ENCODE peak calls at places on chromosomes 7 and 10, in seven cellular contexts. I, Z, K, R, H, O and D are unnamed samples.
A peak's percentile ranks its signal among the peaks of the same experiment; 100 is the strongest.

GRCh38 chr10:1610986-1611770 is 126.1 kb downstream of the ADARB2 start:
- DNase-seq in I (no peak), R (no peak), O (no peak), Z (no peak), H (no peak), K (no peak), D (no peak)

GRCh38 chr7:96596120-96596826 is 113.4 kb downstream of the SEM1 start:
- DNase-seq in R (no peak), Z (peak; percentile 50), K (no peak), H (no peak), O (peak; percentile 32), I (peak; percentile 13), D (peak; percentile 7)

GRCh38 chr10:30722956-30723355 is 93.4 kb upstream of the LYZL2 start:
- DNase-seq in H (no peak), K (no peak), R (no peak), I (no peak), O (no peak), Z (no peak), D (no peak)

GRCh38 chr10:11015371-11015934 is 2.2 kb upstream of the CELF2 start:
- DNase-seq in K (no peak), Z (no peak), I (no peak), O (no peak), H (no peak), R (no peak), D (no peak)

GRCh38 chr10:44335330-44336021 is 49.4 kb downstream of the CXCL12 start:
- DNase-seq in I (no peak), Z (no peak), O (no peak), K (no peak), H (no peak), R (no peak), D (no peak)

GRCh38 chr7:44176486-44176885 is 12.8 kb downstream of the GCK start:
- DNase-seq in Z (no peak), R (no peak), I (no peak), H (no peak), O (no peak), K (no peak), D (no peak)

GRCh38 chr7:48173983-48174382 is 2.7 kb downstream of the ABCA13 start:
- DNase-seq in H (no peak), R (no peak), Z (no peak), I (no peak), O (peak; percentile 69), K (no peak), D (peak; percentile 56)

GRCh38 chr7:30934732-30935568 is 23.3 kb downstream of the AQP1 start:
- DNase-seq in O (no peak), K (no peak), H (no peak), R (peak; percentile 53), I (no peak), Z (peak; percentile 22), D (no peak)

GRCh38 chr10:121104476-121105111 is 253.4 kb downstream of the WDR11 start:
- DNase-seq in H (no peak), Z (no peak), R (peak; percentile 49), O (no peak), I (peak; percentile 9), K (no peak), D (no peak)

GRCh38 chr10:132503581-132504421 is 33.8 kb upstream of the INPP5A start:
- DNase-seq in H (no peak), R (no peak), I (no peak), O (no peak), K (no peak), Z (no peak), D (no peak)

GRCh38 chr7:13179775-13180448 is 492.5 kb downstream of the ARL4A start:
- DNase-seq in H (no peak), O (no peak), Z (no peak), K (no peak), I (no peak), R (no peak), D (peak; percentile 29)

GRCh38 chr7:100867040-100867795 is at the start of gene TRIP6:
- DNase-seq in O (peak; percentile 74), I (peak; percentile 91), R (peak; percentile 91), Z (peak; percentile 59), H (peak; percentile 83), K (no peak), D (peak; percentile 96)

GRCh38 chr10:93248583-93249227 is 175.0 kb downstream of the CYP26A1 start:
- DNase-seq in H (no peak), K (no peak), I (no peak), Z (no peak), R (no peak), O (no peak), D (no peak)

GRCh38 chr10:132585732-132586722 is 48.4 kb downstream of the INPP5A start:
- DNase-seq in O (no peak), Z (no peak), I (no peak), R (peak; percentile 21), H (no peak), K (no peak), D (no peak)

GRCh38 chr10:24174014-24174413 is 34.9 kb upstream of the KIAA1217 start:
- DNase-seq in O (peak; percentile 79), H (no peak), Z (no peak), K (no peak), I (no peak), R (no peak), D (no peak)

GRCh38 chr10:133195096-133195495 is 34.9 kb upstream of the UTF1 start:
- DNase-seq in H (no peak), R (no peak), Z (no peak), K (no peak), I (no peak), O (no peak), D (no peak)

GRCh38 chr10:22629843-22630228 is 84.5 kb downstream of the PIP4K2A start:
- DNase-seq in K (no peak), Z (no peak), R (no peak), H (no peak), I (no peak), O (no peak), D (no peak)

GRCh38 chr7:40822861-40823260 is 688.1 kb downstream of the SUGCT start:
- DNase-seq in Z (no peak), K (no peak), R (no peak), I (no peak), O (peak; percentile 62), H (no peak), D (no peak)

GRCh38 chr7:78141533-78142281 is 343.1 kb downstream of the PHTF2 start:
- DNase-seq in O (no peak), Z (no peak), I (no peak), K (no peak), R (no peak), H (no peak), D (peak; percentile 69)

GRCh38 chr10:35027567-35027966 is 62.6 kb downstream of the CUL2 start:
- DNase-seq in K (peak; percentile 12), H (no peak), O (peak; percentile 88), R (no peak), Z (peak; percentile 32), I (no peak), D (peak; percentile 71)

GRCh38 chr10:79159141-79159619 is 90.4 kb downstream of the ZMIZ1 start:
- DNase-seq in R (no peak), I (no peak), K (no peak), H (no peak), O (peak; percentile 98), Z (peak; percentile 76), D (no peak)

GRCh38 chr7:108247646-108248045 is 117.5 kb upstream of the LAMB4 start:
- DNase-seq in K (no peak), H (no peak), R (no peak), O (peak; percentile 53), Z (no peak), I (no peak), D (no peak)

GRCh38 chr10:74078037-74078436 is 72.6 kb downstream of the AP3M1 start:
- DNase-seq in R (no peak), O (peak; percentile 85), Z (no peak), K (no peak), I (no peak), H (no peak), D (no peak)

GRCh38 chr7:118777308-118777707 is 552.8 kb downstream of the ANKRD7 start:
- DNase-seq in K (no peak), Z (no peak), I (no peak), H (no peak), R (no peak), O (no peak), D (no peak)
- H3K9ac ChIP-seq in K (no peak overlapping the region), Z (no peak overlapping the region), I (no peak overlapping the region), H (no peak overlapping the region), R (no peak overlapping the region), O (no peak overlapping the region), D (no peak overlapping the region)

GRCh38 chr7:66905243-66905642 is 15.8 kb upstream of the TMEM248 start:
- DNase-seq in H (no peak), I (no peak), Z (no peak), R (no peak), K (no peak), O (no peak), D (no peak)

GRCh38 chr7:66904063-66904593 is 16.9 kb upstream of the TMEM248 start:
- DNase-seq in H (no peak), R (no peak), I (no peak), O (no peak), Z (no peak), K (no peak), D (no peak)

GRCh38 chr7:66910789-66911188 is 10.2 kb upstream of the TMEM248 start:
- DNase-seq in R (no peak), O (no peak), I (no peak), Z (no peak), K (no peak), H (no peak), D (no peak)

GRCh38 chr7:66905689-66906088 is 15.3 kb upstream of the TMEM248 start:
- DNase-seq in K (no peak), Z (no peak), O (no peak), R (no peak), H (no peak), I (no peak), D (no peak)

DNA sequence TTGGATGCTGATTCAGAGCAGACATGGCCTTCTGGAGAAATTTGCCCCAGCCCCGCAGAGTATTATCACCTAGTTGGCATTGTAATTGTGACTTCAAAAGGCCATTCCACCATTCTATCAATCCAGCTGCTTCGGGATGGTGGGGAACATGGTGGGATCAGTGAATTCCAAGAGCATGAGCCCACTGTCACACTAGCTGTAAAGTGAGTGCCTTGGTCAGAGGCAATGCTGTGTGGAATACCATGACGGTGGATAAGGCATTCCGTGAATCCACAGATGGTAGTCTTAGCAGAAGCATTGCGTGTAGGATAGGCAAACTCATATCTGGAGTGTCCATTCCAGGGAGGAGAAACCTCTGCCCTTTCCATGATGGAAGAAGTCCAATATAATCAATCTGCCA is 13.3 kb upstream of the TMEM248 start:
- DNase-seq in Z (no peak), K (no peak), R (no peak), H (no peak), I (no peak), O (no peak), D (no peak)
- H3K36me3 ChIP-seq in Z (no peaks in the 10 kb centered on the region), K (peaks cover 1% of the 10 kb centered on the region), R (no peaks in the 10 kb centered on the region), H (no peaks in the 10 kb centered on the region), I (no peaks in the 10 kb centered on the region), O (no peaks in the 10 kb centered on the region), D (peaks cover 3% of the 10 kb centered on the region)

GRCh38 chr10:50326757-50327701 is 75.7 kb upstream of the ASAH2 start:
- DNase-seq in K (no peak), I (no peak), R (no peak), Z (no peak), O (peak; percentile 100), H (no peak), D (peak; percentile 80)
- H3K9ac ChIP-seq in K (no peak overlapping the region), I (no peak overlapping the region), R (no peak overlapping the region), Z (peak overlapping the region; percentile 22), O (peak overlapping the region; percentile 51), H (no peak overlapping the region), D (peak overlapping the region; percentile 69)

DNA sequence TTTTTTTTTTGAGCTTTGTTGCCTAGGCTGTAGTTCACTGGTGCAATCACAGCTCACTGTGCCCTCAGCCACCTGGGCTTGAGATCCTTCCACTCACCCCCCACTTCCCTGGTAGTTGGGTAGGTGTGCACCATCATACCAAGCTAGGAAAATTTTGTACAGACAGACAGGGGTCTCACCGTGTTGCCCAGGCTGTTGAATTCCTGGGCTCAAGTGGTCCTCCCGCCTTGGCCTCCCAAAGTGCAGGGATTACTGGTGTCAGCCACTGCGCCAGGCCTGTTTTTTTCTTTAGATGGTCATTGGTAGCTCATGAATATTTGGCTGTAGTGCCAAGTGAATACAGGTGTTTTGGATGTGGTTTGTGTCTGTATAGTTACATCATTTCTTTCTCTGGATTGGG is 7.5 kb downstream of the COMTD1 start:
- DNase-seq in O (no peak), K (no peak), Z (no peak), R (no peak), I (no peak), H (no peak), D (no peak)
- H3K36me3 ChIP-seq in O (peaks cover 86% of the 10 kb centered on the region), K (peaks cover 18% of the 10 kb centered on the region), Z (peaks cover 52% of the 10 kb centered on the region), R (peaks cover 11% of the 10 kb centered on the region), I (peaks cover 6% of the 10 kb centered on the region), H (peaks cover 96% of the 10 kb centered on the region), D (peaks cover 80% of the 10 kb centered on the region)